ENCODE peak calls at places on chromosomes 3 and 15, in six cellular contexts. K is lung, I is H1, W is brain microvascular endothelial cell, Z is Panc1, Q is tibial nerve. U is an unnamed sample.

GRCh38 chr3:175070946-175071345 is 211.8 kb downstream of the NAALADL2 start:
- DNase-seq in I (no peak), K (peak; percentile 30), Q (no peak), W (no peak), Z (no peak), U (no peak)

GRCh38 chr3:41522620-41523019 is 323.3 kb downstream of the CTNNB1 start:
- DNase-seq in W (no peak), Q (no peak), Z (no peak), K (no peak), I (no peak), U (no peak)

GRCh38 chr15:90594297-90594696 is 64.6 kb downstream of the CRTC3 start:
- DNase-seq in Q (peak; percentile 82), I (no peak), W (no peak), K (peak; percentile 91), Z (no peak), U (no peak)

GRCh38 chr3:139491027-139491700 is 14.8 kb upstream of the RBP2 start:
- DNase-seq in I (no peak), K (no peak), Z (no peak), Q (no peak), W (no peak), U (no peak)

GRCh38 chr3:9087831-9088413 is 124.7 kb upstream of the RAD18 start:
- DNase-seq in I (no peak), K (no peak), Z (no peak), Q (peak; percentile 35), W (no peak), U (no peak)

GRCh38 chr15:62472616-62473299 is 307.7 kb upstream of the C2CD4B start:
- DNase-seq in K (no peak), I (no peak), W (no peak), Z (no peak), Q (no peak), U (no peak)

GRCh38 chr15:62163847-62164499 is 1.1 kb downstream of the C2CD4B start:
- DNase-seq in W (no peak), I (no peak), Q (no peak), K (no peak), Z (no peak), U (no peak)

GRCh38 chr15:77851696-77852095 is 219.0 kb upstream of the LINGO1 start:
- DNase-seq in Q (no peak), K (no peak), I (no peak), W (no peak), Z (no peak), U (no peak)

GRCh38 chr3:169026543-169027181 is 636.9 kb downstream of the MECOM start:
- DNase-seq in I (no peak), W (peak; percentile 86), K (no peak), Q (no peak), Z (peak; percentile 54), U (no peak)

GRCh38 chr15:93566777-93567176 is 477.8 kb upstream of the RGMA start:
- DNase-seq in Q (no peak), I (no peak), Z (no peak), K (no peak), W (no peak), U (no peak)

GRCh38 chr3:118938183-118938961 is 96.3 kb downstream of the IGSF11 start:
- DNase-seq in W (no peak), I (no peak), K (no peak), Z (no peak), Q (no peak), U (no peak)

GRCh38 chr3:5423076-5423475 is 235.6 kb downstream of the EDEM1 start:
- DNase-seq in I (no peak), K (no peak), Q (peak; percentile 23), Z (no peak), W (no peak), U (no peak)

GRCh38 chr15:89095556-89095955 is 7.3 kb downstream of the ABHD2 start:
- DNase-seq in I (no peak), Z (no peak), W (no peak), Q (no peak), K (no peak), U (no peak)

GRCh38 chr3:156605686-156606605 is 51.0 kb upstream of the SSR3 start:
- DNase-seq in W (peak; percentile 53), I (peak; percentile 41), Q (peak; percentile 38), Z (no peak), K (peak; percentile 87), U (no peak)

GRCh38 chr15:34821907-34822306 is 26.6 kb upstream of the ACTC1 start:
- DNase-seq in Q (no peak), W (no peak), I (no peak), K (no peak), Z (no peak), U (no peak)

GRCh38 chr15:92672102-92672501 is 16.5 kb upstream of the FAM174B start:
- DNase-seq in Q (no peak), I (no peak), W (no peak), K (no peak), Z (no peak), U (no peak)

GRCh38 chr15:63071288-63071909 is 28.9 kb downstream of the TPM1 start:
- DNase-seq in Q (no peak), I (no peak), W (no peak), K (no peak), Z (no peak), U (no peak)

GRCh38 chr3:192079098-192079497 is 618.1 kb downstream of the PYDC2 start:
- DNase-seq in Z (no peak), W (no peak), K (no peak), I (no peak), Q (no peak), U (no peak)

GRCh38 chr3:115275897-115276296 is 128.8 kb upstream of the ZBTB20 start:
- DNase-seq in I (no peak), K (no peak), Z (no peak), W (no peak), Q (no peak), U (no peak)

GRCh38 chr3:174776123-174776522 is 83.0 kb upstream of the NAALADL2 start:
- DNase-seq in Z (no peak), W (peak; percentile 26), Q (no peak), I (no peak), K (no peak), U (no peak)

GRCh38 chr15:89599021-89599420 is 23.8 kb downstream of the TICRR start:
- DNase-seq in I (no peak), Q (no peak), Z (no peak), K (no peak), W (peak; percentile 40), U (no peak)

GRCh38 chr3:133426721-133427120 is 26.9 kb downstream of the BFSP2 start:
- DNase-seq in Q (no peak), Z (no peak), K (no peak), I (no peak), W (peak; percentile 62), U (peak; percentile 64)

GRCh38 chr15:85532689-85533088 is 152.3 kb downstream of the AKAP13 start:
- DNase-seq in I (no peak), K (peak; percentile 67), Z (no peak), Q (no peak), W (no peak), U (no peak)

GRCh38 chr15:80743189-80743833 is 35.9 kb upstream of the CEMIP start:
- DNase-seq in Z (no peak), I (no peak), K (no peak), W (peak; percentile 24), Q (no peak), U (no peak)

GRCh38 chr3:182491571-182491970 is 301.7 kb upstream of the ATP11B start:
- DNase-seq in K (no peak), Z (no peak), I (no peak), W (no peak), Q (no peak), U (no peak)

GRCh38 chr3:125443923-125444322 is 68.8 kb upstream of the ZNF148 start:
- DNase-seq in Q (no peak), Z (no peak), K (no peak), W (no peak), I (no peak), U (peak; percentile 84)

GRCh38 chr3:37308247-37308646 is 133.9 kb upstream of the LRRFIP2 start:
- DNase-seq in Q (no peak), W (no peak), Z (no peak), I (no peak), K (no peak), U (no peak)

GRCh38 chr3:62366093-62366419 is 7.3 kb downstream of the FEZF2 start:
- DNase-seq in I (no peak), Z (no peak), W (no peak), Q (no peak), K (no peak), U (no peak)

DNA sequence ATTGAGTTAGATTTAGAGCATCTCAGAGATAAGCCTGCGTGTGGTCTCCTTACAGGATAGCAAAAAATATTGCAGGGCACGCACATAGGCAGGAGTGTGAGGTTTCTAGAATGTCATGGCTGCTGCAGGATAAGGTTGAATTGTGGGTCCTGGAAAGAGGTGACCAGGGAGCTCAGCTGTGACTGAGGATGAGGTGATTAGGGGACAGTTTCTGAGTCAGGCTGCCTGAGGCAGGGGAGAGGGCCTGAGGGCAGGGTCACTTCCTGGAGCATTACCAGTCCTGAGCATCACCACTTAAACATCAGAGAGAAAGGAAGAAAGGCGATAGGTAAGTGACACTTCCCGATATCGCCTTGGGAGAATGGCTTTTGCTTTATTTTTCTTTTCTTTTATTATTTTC is 813.8 kb downstream of the TUSC7 start:
- DNase-seq in Q (no peak), W (no peak), K (no peak), I (no peak), Z (no peak), U (no peak)
- H3K4me3 ChIP-seq in Q (no peak overlapping the region), W (no peak overlapping the region), K (no peak overlapping the region), I (no peak overlapping the region), Z (no peak overlapping the region), U (no peak overlapping the region)

GRCh38 chr3:33030802-33031201 is 66.1 kb downstream of the GLB1 start:
- DNase-seq in K (no peak), Z (no peak), Q (no peak), W (no peak), I (no peak), U (no peak)
- TF ChIP-seq CTCF in K (no peak), Z (no peak), Q (no peak), W (no peak), I (no peak), U (no peak)

DNA sequence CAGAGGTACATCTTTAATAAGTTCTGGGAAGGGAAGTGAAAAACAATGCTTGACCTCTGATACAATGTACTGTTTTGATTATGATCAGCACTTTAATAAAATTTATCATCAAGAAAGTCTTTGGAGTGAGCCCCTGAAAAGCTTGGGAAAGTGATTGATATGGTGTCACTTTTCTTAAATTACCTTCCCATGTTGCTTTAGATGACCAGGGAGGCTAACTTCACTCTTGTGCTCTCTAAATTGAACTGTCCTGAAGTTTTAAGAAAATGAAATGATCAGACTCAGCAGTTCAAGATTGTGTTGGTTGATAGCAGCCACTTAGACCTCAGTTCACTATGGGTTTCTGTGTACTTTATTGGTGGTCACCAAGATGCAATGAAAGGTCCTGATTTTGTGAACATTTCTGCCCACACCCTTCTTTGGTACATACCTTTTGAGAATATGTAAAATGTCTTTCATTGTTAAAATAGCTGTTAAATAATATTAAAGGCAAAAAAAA is 15.7 kb downstream of the TGFBR2 start:
- DNase-seq in K (no peak), Z (no peak), W (no peak), Q (no peak), I (no peak), U (no peak)
- H3K4me3 ChIP-seq in K (no peak overlapping the region), Z (no peak overlapping the region), W (no peak overlapping the region), Q (no peak overlapping the region), I (no peak overlapping the region), U (no peak overlapping the region)

DNA sequence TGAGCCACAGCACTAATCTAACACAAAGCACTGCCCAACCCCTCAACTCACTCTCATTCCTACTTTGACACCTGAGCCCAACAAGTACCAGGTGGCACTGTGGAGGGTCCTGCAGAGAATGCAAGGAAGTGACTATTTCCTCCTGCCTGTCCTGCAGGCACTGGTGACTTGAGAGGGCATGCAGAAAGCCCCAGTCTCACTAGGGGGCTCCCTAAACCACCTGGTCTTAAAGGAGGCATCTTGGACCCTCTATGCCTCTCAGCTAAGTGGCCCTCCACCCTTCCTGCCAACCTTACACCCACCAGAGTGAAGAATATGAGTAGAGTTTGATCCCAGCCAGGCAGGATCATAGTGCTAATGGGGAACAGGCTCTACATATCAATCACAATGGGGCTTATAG is 15.2 kb downstream of the TRAIP start:
- DNase-seq in K (no peak), Q (no peak), I (peak; percentile 9), W (no peak), Z (peak; percentile 24), U (no peak)
- TF ChIP-seq CTCF in K (no peak), Q (no peak), I (peak; percentile 70), W (peak; percentile 65), Z (peak; percentile 71), U (peak; percentile 46)